ENCODE peak calls at places on chromosomes 5 and 9, in six cellular contexts. H is ovary; C is CD4-positive, alpha-beta T cell; F is body of pancreas; E is CD4-positive, CD25-positive, alpha-beta regulatory T cell; K is GM23338. Q is an unnamed sample.

GRCh38 chr5:74028406-74028805 is 402.4 kb downstream of the ARHGEF28 start:
- DNase-seq in K (no peak), F (no peak), C (no peak), H (no peak), E (no peak), Q (no peak)

GRCh38 chr9:12748016-12748415 is 26.8 kb upstream of the LURAP1L start:
- DNase-seq in C (no peak), F (no peak), K (no peak), E (no peak), H (no peak), Q (no peak)

GRCh38 chr5:178273665-178274541 is 41.3 kb upstream of the PHYKPL start:
- DNase-seq in C (no peak), F (no peak), E (no peak), H (no peak), K (no peak), Q (peak)

GRCh38 chr9:135555203-135555602 is 6.4 kb upstream of the PAEP start:
- DNase-seq in F (no peak), H (no peak), E (no peak), C (no peak), K (no peak), Q (no peak)

GRCh38 chr5:41337240-41337639 is 123.9 kb upstream of the C6 start:
- DNase-seq in C (no peak), F (no peak), E (no peak), H (no peak), K (no peak), Q (no peak)

GRCh38 chr5:167513383-167513782 is 778.1 kb upstream of the WWC1 start:
- DNase-seq in F (no peak), C (no peak), E (no peak), K (no peak), H (no peak), Q (no peak)

GRCh38 chr5:128815201-128815600 is 150.1 kb upstream of the SLC27A6 start:
- DNase-seq in E (no peak), K (peak), H (no peak), C (no peak), F (no peak), Q (no peak)

GRCh38 chr9:75685059-75685458 is 205.4 kb upstream of the PCSK5 start:
- DNase-seq in C (no peak), H (no peak), K (no peak), E (no peak), F (no peak), Q (peak)

GRCh38 chr5:59042201-59042600 is 459.3 kb downstream of the RAB3C start:
- DNase-seq in E (no peak), K (no peak), C (no peak), H (no peak), F (no peak), Q (no peak)

GRCh38 chr5:77012601-77013000 is 17.6 kb upstream of the AGGF1 start:
- DNase-seq in K (no peak), H (no peak), C (no peak), F (no peak), E (no peak), Q (no peak)

GRCh38 chr5:91487420-91487819 is 104.3 kb upstream of the ARRDC3 start:
- DNase-seq in F (no peak), E (no peak), C (no peak), H (no peak), K (no peak), Q (no peak)

GRCh38 chr9:99403371-99403770 is 181.3 kb downstream of the SEC61B start:
- DNase-seq in H (no peak), C (no peak), K (no peak), F (no peak), E (no peak), Q (no peak)

GRCh38 chr9:72025956-72026355 is 34.5 kb downstream of the C9orf57 start:
- DNase-seq in F (no peak), K (no peak), H (no peak), E (no peak), C (no peak), Q (no peak)

GRCh38 chr5:150491876-150492275 is 16.1 kb upstream of the NDST1 start:
- DNase-seq in H (no peak), F (no peak), E (no peak), C (no peak), K (no peak), Q (no peak)

GRCh38 chr5:141529002-141529401 is 40.1 kb downstream of the PCDHGC5 start:
- DNase-seq in E (no peak), C (no peak), H (no peak), K (no peak), F (no peak), Q (no peak)

GRCh38 chr5:52469420-52469819 is 318.3 kb upstream of the ITGA1 start:
- DNase-seq in H (no peak), F (no peak), K (no peak), E (peak), C (peak), Q (no peak)

GRCh38 chr5:541148-541887 is 17.1 kb upstream of the SLC9A3 start:
- DNase-seq in C (peak), H (no peak), E (no peak), F (no peak), K (peak), Q (no peak)

GRCh38 chr9:36858805-36859375 is 175.2 kb downstream of the PAX5 start:
- DNase-seq in K (no peak), C (no peak), F (no peak), H (no peak), E (no peak), Q (no peak)

GRCh38 chr9:112037281-112038016 is 137.6 kb downstream of the SUSD1 start:
- DNase-seq in E (peak), F (no peak), H (no peak), C (peak), K (no peak), Q (no peak)

GRCh38 chr5:137672001-137672400 is 63.9 kb downstream of the KLHL3 start:
- DNase-seq in C (no peak), H (no peak), K (no peak), E (no peak), F (peak), Q (peak)

GRCh38 chr5:132872788-132873118 is 715 bp upstream of the LEAP2 start:
- DNase-seq in E (no peak), C (no peak), K (no peak), F (no peak), H (no peak), Q (no peak)

GRCh38 chr9:21395778-21396717 is 10.8 kb upstream of the IFNA2 start:
- DNase-seq in H (peak), C (peak), F (peak), K (peak), E (peak), Q (peak)

GRCh38 chr5:1915316-1915715 is 32.6 kb upstream of the IRX4 start:
- DNase-seq in C (no peak), H (no peak), K (no peak), F (no peak), E (no peak), Q (no peak)

GRCh38 chr5:149550608-149551226 is 522 bp downstream of the CSNK1A1 start:
- DNase-seq in K (no peak), H (no peak), F (peak), E (no peak), C (no peak), Q (no peak)

GRCh38 chr5:76403963-76404693 is 1.0 kb downstream of the IQGAP2 start:
- DNase-seq in H (no peak), E (peak), F (peak), K (peak), C (peak), Q (peak)

GRCh38 chr9:21317956-21318923 is 13.1 kb upstream of the IFNA5 start:
- DNase-seq in C (no peak), F (peak), E (peak), K (peak), H (peak), Q (peak)

GRCh38 chr5:119031905-119032304 is 39.0 kb upstream of the DMXL1 start:
- DNase-seq in E (no peak), H (no peak), K (peak), C (no peak), F (no peak), Q (no peak)

GRCh38 chr9:102459828-102460227 is 535.3 kb upstream of the CYLC2 start:
- DNase-seq in H (no peak), E (no peak), F (no peak), C (no peak), K (no peak), Q (no peak)

GRCh38 chr5:1747079-1747802 is 52.4 kb downstream of the MRPL36 start:
- DNase-seq in F (no peak), H (no peak), K (no peak), E (no peak), C (no peak), Q (no peak)

GRCh38 chr5:139711852-139712171 is 63.7 kb downstream of the CXXC5 start:
- DNase-seq in H (no peak), E (no peak), F (no peak), K (peak), C (no peak), Q (peak)

GRCh38 chr5:93070938-93071337 is 510.1 kb downstream of the NR2F1-AS1 start:
- DNase-seq in E (no peak), F (no peak), K (no peak), C (no peak), H (no peak), Q (no peak)

GRCh38 chr9:116549786-116550660 is 137.1 kb upstream of the TRIM32 start:
- DNase-seq in F (no peak), H (no peak), K (no peak), C (no peak), E (no peak), Q (no peak)

GRCh38 chr5:130198927-130199326 is 294.7 kb downstream of the CHSY3 start:
- DNase-seq in F (no peak), E (no peak), C (no peak), K (peak), H (no peak), Q (no peak)

DNA sequence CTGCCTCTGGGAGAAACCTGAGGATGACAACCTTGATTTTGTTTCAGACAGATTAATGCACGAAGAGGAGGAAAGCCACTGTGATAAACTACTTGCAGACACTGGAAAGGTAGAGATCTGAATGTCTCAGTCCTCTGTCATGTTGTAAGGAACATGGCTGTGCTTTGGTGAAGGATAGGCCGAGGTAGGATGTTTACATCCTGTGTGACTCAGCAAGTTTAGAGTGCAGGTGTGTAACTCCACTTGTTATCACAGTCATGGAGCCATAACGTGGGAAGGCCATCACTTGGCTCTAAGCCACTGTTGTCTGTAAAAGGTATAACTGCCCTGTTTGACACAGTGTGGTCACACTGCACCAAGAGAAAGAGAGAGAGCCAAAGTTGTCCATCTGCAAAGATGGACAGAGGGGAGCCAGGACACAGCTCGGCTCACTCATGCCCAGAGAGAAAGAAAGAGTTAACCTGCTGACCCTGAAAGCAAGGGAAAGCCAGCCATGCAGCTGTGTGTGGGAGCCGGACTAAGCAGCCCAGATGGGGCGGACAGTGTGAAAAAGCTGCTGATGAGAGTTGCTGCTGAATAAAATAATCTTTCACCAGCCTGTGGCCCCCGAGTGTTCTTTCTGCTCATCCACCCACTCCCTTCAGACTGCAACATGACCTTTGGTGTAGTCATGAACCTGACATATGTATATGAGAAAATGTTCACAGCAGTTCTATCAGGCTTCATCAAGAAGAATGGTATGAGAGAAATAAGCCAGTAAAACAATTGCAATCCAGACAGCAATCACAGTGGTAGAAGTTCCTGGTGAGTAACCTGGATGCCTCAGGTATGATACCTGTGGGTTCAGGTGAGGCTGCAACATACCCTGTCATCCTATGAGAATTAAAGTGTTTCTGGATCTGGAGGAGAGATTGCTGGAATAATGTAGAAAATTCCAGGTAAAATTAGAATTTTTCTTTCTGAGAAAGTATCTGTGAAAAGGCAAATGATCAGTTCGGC is 115.9 kb downstream of the TARS1 start:
- DNase-seq in F (peak), H (peak), C (no peak), E (no peak), K (no peak), Q (no peak)
- H3K27ac ChIP-seq in F (no peak), H (no peak), C (no peak), E (no peak), K (no peak), Q (no peak)

GRCh38 chr5:15951126-15951525 is 228.5 kb downstream of the MARCHF11 start:
- DNase-seq in C (no peak), K (no peak), H (no peak), F (no peak), E (no peak), Q (no peak)

GRCh38 chr5:15946026-15946425 is 233.6 kb downstream of the MARCHF11 start:
- DNase-seq in F (no peak), C (no peak), H (no peak), K (no peak), E (no peak), Q (no peak)

GRCh38 chr5:15951550-15951949 is 228.0 kb downstream of the MARCHF11 start:
- DNase-seq in F (no peak), K (no peak), H (no peak), E (no peak), C (no peak), Q (no peak)

GRCh38 chr5:15943487-15943886 is 236.1 kb downstream of the MARCHF11 start:
- DNase-seq in K (no peak), C (no peak), F (no peak), H (no peak), E (no peak), Q (no peak)

DNA sequence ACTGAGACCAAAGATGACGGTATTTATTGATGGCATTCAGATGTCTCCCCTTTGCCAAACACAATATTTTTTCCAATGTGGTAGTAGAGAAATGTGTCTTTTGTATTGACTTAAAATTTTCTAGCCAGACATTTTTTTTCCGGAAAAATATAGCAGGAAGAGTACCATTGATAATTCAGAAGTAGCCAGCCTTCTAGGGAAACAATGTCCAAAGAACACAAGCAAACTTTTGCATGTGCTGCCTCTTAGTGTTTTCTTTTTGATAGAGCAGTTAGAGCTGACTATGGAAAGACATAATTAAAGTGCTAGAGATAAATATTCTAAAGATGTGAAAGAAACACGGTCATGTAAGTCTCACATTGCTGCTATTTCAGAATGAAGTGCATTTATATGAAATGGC is 231.4 kb downstream of the MARCHF11 start:
- DNase-seq in E (no peak), F (no peak), H (no peak), C (no peak), K (no peak), Q (no peak)
- H3K27ac ChIP-seq in E (no peak), F (no peak), H (no peak), C (no peak), K (no peak), Q (no peak)

GRCh38 chr9:127158995-127159801 is 36.8 kb upstream of the ANGPTL2 start:
- DNase-seq in F (peak), K (peak), H (peak), C (no peak), E (no peak), Q (no peak)

GRCh38 chr9:127162567-127163365 is 40.3 kb upstream of the ANGPTL2 start:
- DNase-seq in K (no peak), E (no peak), C (no peak), H (peak), F (no peak), Q (no peak)

GRCh38 chr9:127161081-127161621 is 38.7 kb upstream of the ANGPTL2 start:
- DNase-seq in E (no peak), H (peak), F (no peak), K (no peak), C (no peak), Q (no peak)

GRCh38 chr9:127162046-127162445 is 39.6 kb upstream of the ANGPTL2 start:
- DNase-seq in C (no peak), K (no peak), F (no peak), H (no peak), E (no peak), Q (no peak)

DNA sequence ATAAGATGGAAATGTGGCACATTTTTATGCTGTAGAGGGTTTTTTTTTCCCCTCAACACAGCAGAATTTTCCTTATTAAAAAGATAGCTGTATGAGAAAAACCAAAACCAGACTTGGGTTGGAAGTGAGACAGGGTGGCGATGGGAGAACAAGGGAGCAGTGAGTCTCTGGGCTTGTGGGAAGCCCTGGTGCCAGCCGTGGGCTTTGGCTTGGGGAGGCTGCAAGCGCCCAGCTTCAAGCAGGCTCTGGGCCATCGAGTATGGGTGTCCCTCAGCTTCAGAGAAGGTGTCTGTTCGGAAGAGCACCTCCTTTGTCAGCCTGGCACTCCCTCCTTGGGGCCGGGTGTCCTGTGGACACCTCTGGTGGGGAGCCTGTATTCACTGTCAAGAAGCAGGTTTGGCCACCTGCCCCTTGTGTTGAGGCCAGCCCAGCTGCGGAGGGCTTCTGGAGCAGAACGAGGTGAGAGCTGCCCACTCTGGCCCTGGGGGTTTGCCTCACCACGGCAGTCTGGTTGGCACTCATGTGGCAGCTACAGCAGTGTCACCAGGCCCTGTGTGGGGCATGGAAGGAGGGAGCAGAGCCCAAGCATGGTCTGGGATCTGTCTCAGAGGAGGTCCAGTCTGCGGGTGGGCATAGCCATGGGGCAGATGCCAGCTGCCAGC is 37.6 kb upstream of the ANGPTL2 start:
- DNase-seq in E (no peak), F (no peak), H (peak), K (no peak), C (no peak), Q (no peak)
- H3K27ac ChIP-seq in E (no peak), F (no peak), H (no peak), K (no peak), C (no peak), Q (no peak)

GRCh38 chr9:133950206-133950915 is 41.8 kb downstream of the VAV2 start:
- DNase-seq in E (no peak), H (no peak), F (no peak), K (no peak), C (no peak), Q (no peak)
- H3K27ac ChIP-seq in E (no peak), H (no peak), F (no peak), K (no peak), C (no peak), Q (no peak)

GRCh38 chr5:43193952-43194321 is 1.9 kb downstream of the NIM1K start:
- DNase-seq in E (no peak), K (peak), C (no peak), F (no peak), H (no peak), Q (no peak)
- H3K27ac ChIP-seq in E (no peak), K (no peak), C (no peak), F (no peak), H (no peak), Q (no peak)

GRCh38 chr9:131739988-131740648 is at the start of gene RAPGEF1:
- DNase-seq in F (peak), K (peak), C (peak), E (peak), H (peak), Q (peak)
- H3K27ac ChIP-seq in F (peak), K (peak), C (peak), E (peak), H (peak), Q (peak)

DNA sequence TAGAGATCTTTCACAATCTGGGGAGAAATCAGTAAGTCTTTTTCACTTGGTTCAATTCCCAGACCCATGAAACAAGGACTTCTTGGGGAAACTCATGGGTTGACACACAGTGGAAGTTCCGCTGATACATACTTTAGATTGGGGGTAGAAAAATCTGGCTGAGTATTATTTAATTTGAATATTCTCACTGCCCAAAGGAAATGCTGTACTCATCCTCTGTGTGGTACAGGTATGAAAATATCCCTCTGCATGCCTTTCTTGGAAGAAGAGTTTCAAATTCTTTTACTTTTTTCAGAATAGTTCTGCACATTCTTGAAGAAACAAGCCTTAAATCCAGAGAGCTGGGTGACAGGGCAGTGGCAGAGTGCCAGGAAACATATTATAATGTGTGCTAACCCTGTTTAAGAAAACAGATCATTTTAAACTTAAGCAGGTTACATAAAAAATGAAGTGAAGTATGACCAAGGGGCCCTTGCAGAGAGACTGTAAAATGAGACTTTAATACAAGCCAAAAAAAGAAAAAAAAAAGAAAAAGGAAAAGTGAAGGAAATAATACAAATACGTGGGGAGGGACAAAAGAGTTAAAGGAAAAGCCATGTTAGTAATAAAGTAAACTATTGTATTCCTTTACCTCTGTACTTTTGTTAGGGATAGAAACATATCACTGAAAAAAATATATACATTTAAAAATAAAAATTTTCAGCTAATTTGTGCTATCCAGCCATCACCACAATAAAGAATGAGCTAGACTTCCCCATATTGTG is 173.4 kb upstream of the NR3C1 start:
- DNase-seq in E (no peak), K (no peak), H (no peak), C (no peak), F (no peak), Q (peak)
- H3K27ac ChIP-seq in E (no peak), K (no peak), H (no peak), C (no peak), F (no peak), Q (no peak)

DNA sequence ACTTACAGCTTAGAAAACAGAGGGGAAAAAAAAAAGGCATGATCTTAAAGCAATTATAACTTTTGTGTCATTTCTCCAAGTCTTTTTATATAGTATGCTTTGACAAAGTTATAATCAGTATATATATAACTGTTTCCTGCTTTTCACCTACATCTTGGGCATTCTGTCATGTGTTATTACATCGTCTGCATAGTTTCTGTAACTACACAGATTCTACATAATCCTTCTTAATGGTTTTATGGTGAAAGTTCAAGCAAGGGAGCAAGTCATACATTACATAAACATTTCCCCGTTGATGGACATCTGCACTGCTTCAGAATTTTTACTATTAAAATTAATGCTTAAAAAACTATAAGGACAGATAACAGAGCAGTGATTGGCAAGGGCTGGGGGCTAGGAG is 12.1 kb downstream of the FEM1C start:
- DNase-seq in E (no peak), C (no peak), H (no peak), F (no peak), K (no peak), Q (no peak)
- H3K27ac ChIP-seq in E (no peak), C (no peak), H (no peak), F (no peak), K (no peak), Q (no peak)

Q was measured in thyroid gland.